ENCODE peak calls at places on chromosomes 12 and 14, in six cellular contexts. H is GM13977, S is cardiac fibroblast, N is astrocyte of the spinal cord, X is B cell, E is A549. D is an unnamed sample.

GRCh38 chr12:48004039-48004940 is at the start of gene COL2A1:
- DNase-seq in H (peak; percentile 53), S (peak; percentile 23), N (peak; percentile 12), X (peak; percentile 43), E (peak; percentile 35), D (no peak)

GRCh38 chr12:41302979-41303403 is 114.9 kb downstream of the PDZRN4 start:
- DNase-seq in H (no peak), S (no peak), N (no peak), X (no peak), E (no peak), D (no peak)

GRCh38 chr12:88562846-88563582 is 17.3 kb downstream of the KITLG start:
- DNase-seq in H (no peak), S (peak; percentile 81), N (no peak), X (no peak), E (no peak), D (no peak)

GRCh38 chr14:87351007-87351406 is 642.0 kb downstream of the GALC start:
- DNase-seq in H (no peak), S (no peak), N (no peak), X (no peak), E (no peak), D (no peak)

GRCh38 chr12:111100003-111100402 is 179.6 kb upstream of the MYL2 start:
- DNase-seq in H (no peak), S (no peak), N (no peak), X (no peak), E (no peak), D (no peak)

GRCh38 chr12:3004655-3005565 is 45.7 kb downstream of the TEAD4 start:
- DNase-seq in H (no peak), S (no peak), N (no peak), X (no peak), E (peak; percentile 55), D (peak; percentile 78)

GRCh38 chr12:10718279-10718821 is 4.8 kb downstream of the YBX3 start:
- DNase-seq in H (no peak), S (peak; percentile 81), N (peak; percentile 86), X (no peak), E (no peak), D (no peak)

GRCh38 chr12:50933459-50934124 is 18.8 kb upstream of the HIGD1C start:
- DNase-seq in H (no peak), S (peak; percentile 41), N (no peak), X (no peak), E (no peak), D (no peak)

GRCh38 chr14:71169028-71169427 is 261.8 kb downstream of the PCNX1 start:
- DNase-seq in H (peak; percentile 45), S (no peak), N (no peak), X (no peak), E (no peak), D (no peak)

GRCh38 chr14:50045039-50045711 is 71.2 kb downstream of the VCPKMT start:
- DNase-seq in H (peak; percentile 60), S (peak; percentile 77), N (peak; percentile 37), X (peak; percentile 75), E (no peak), D (no peak)

GRCh38 chr12:105773501-105773900 is 365.3 kb downstream of the NUAK1 start:
- DNase-seq in H (no peak), S (no peak), N (no peak), X (no peak), E (no peak), D (no peak)

GRCh38 chr12:85955127-85955526 is 81.0 kb downstream of the NTS start:
- DNase-seq in H (no peak), S (peak; percentile 11), N (peak; percentile 18), X (no peak), E (no peak), D (no peak)
- TF ChIP-seq CTCF in H (no peak), S (no peak), N (peak; percentile 4), X (no peak), E (peak; percentile 48), D (no peak)

GRCh38 chr14:69617796-69618195 is 6.4 kb downstream of the SUSD6 start:
- DNase-seq in H (no peak), S (no peak), N (no peak), X (no peak), E (no peak), D (no peak)

GRCh38 chr14:69614592-69614991 is 3.2 kb downstream of the SUSD6 start:
- DNase-seq in H (no peak), S (no peak), N (no peak), X (peak; percentile 82), E (no peak), D (no peak)

GRCh38 chr14:69613312-69614073 is 2.1 kb downstream of the SUSD6 start:
- DNase-seq in H (no peak), S (no peak), N (no peak), X (no peak), E (no peak), D (no peak)

GRCh38 chr14:69616408-69616773 is 5.0 kb downstream of the SUSD6 start:
- DNase-seq in H (no peak), S (no peak), N (no peak), X (no peak), E (no peak), D (no peak)

GRCh38 chr14:69615471-69616407 is 4.3 kb downstream of the SUSD6 start:
- DNase-seq in H (peak; percentile 64), S (peak; percentile 82), N (peak; percentile 87), X (peak; percentile 76), E (no peak), D (no peak)
- TF ChIP-seq CTCF in H (no peak), S (no peak), N (no peak), X (peak; percentile 22), E (no peak), D (no peak)

GRCh38 chr14:67908061-67908767 is 88.6 kb downstream of the RAD51B start:
- DNase-seq in H (no peak), S (peak; percentile 33), N (no peak), X (no peak), E (no peak), D (no peak)
- TF ChIP-seq CTCF in H (no peak), S (no peak), N (no peak), X (no peak), E (no peak), D (no peak)

DNA sequence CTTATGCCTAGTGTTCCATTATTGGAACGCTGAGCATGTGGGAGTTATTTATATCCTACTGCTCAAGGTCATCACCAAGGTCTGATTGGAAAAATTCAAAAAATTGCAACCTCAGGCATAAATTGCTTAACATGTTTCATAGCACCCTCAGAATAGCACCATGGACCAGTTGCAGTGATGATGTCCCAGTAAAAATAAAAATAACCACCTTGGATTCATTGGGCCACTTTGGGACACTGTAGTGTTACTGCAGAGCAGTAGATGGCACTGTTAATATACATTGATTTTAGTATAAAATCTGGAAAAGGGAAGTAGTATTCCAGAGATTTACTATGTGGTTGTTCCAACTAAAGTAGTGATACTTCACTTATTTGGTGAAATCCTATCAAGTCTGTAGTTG is 31.0 kb upstream of the PTCSC3 start:
- DNase-seq in H (no peak), S (peak; percentile 3), N (no peak), X (no peak), E (no peak), D (no peak)
- TF ChIP-seq CTCF in H (no peak), S (peak; percentile 14), N (peak; percentile 49), X (no peak), E (peak; percentile 46), D (peak; percentile 34)

DNA sequence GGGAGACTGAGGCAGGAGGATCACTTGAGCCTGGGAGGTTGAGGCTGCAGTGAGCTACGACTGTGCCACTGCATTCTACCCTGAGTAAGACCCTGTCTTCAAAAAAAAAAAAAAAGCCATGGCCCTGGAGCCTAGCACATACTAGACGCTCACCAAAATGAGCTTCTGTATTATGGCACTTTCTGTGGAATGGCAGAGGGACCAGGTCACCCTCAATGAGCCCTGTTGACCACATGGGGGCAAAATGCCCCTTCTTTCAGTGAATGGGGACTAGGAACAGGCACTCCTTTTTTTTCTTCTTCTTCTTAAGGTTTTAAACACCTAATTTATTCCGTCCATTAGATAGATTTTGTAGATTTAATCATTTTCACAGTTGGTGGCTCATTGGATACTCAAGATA is 50.5 kb downstream of the FAM222A start:
- DNase-seq in H (no peak), S (no peak), N (no peak), X (no peak), E (no peak), D (no peak)
- TF ChIP-seq CTCF in H (no peak), S (no peak), N (no peak), X (no peak), E (peak; percentile 22), D (no peak)

D was measured in D721Med.